ENCODE peak calls at places on chromosomes 1 and 21, in six cellular contexts. D is NCI-H510A treated with DMSO at 0.1 percent for 48 hours; N is T-helper 17 cell; V is GM23248; M is HuH-7; J is stimulated activated CD8-positive, alpha-beta memory T cell treated with anti-CD3 and anti-CD28 coated beads, Interleukin-4, amount 100 ng/mL, for 1 hour. R is an unnamed sample.

GRCh38 chr1:118185083-118185899 is at the start of gene SPAG17:
- DNase-seq in M (peak), J (no peak), N (no peak), D (peak), V (peak), R (no peak)

GRCh38 chr1:43880604-43881003 is 53.0 kb upstream of the ARTN start:
- DNase-seq in D (no peak), J (no peak), M (no peak), N (no peak), V (no peak), R (no peak)

GRCh38 chr1:202966006-202966904 is 802 bp downstream of the CYB5R1 start:
- DNase-seq in J (no peak), V (peak), D (no peak), M (no peak), N (no peak), R (no peak)

GRCh38 chr1:13462682-13463081 is 51.1 kb downstream of the LRRC38 start:
- DNase-seq in N (no peak), M (no peak), D (no peak), V (peak), J (no peak), R (no peak)

GRCh38 chr1:153404768-153405167 is 11.6 kb upstream of the S100A7A start:
- DNase-seq in M (peak), N (peak), D (no peak), V (peak), J (no peak), R (no peak)

GRCh38 chr1:103496014-103496635 is 29.4 kb upstream of the RNPC3 start:
- DNase-seq in N (no peak), J (no peak), V (peak), D (no peak), M (no peak), R (no peak)

GRCh38 chr1:155392898-155393411 is 72.3 kb downstream of the RUSC1 start:
- DNase-seq in M (no peak), N (no peak), D (no peak), J (no peak), V (no peak), R (no peak)

GRCh38 chr21:40516336-40516735 is 330.6 kb downstream of the DSCAM start:
- DNase-seq in V (no peak), N (no peak), J (no peak), D (no peak), M (no peak), R (no peak)

GRCh38 chr1:56303805-56304204 is 275.6 kb downstream of the PLPP3 start:
- DNase-seq in V (no peak), J (no peak), M (no peak), N (no peak), D (no peak), R (no peak)

GRCh38 chr1:198106007-198106406 is 50.8 kb upstream of the NEK7 start:
- DNase-seq in M (no peak), J (no peak), N (no peak), D (no peak), V (no peak), R (no peak)

GRCh38 chr1:92475029-92475428 is 11.7 kb downstream of the GFI1 start:
- DNase-seq in J (no peak), M (no peak), D (no peak), N (no peak), V (no peak), R (no peak)

GRCh38 chr1:181092056-181092455 is 3.6 kb downstream of the IER5 start:
- DNase-seq in J (no peak), M (no peak), D (no peak), N (no peak), V (no peak), R (no peak)

GRCh38 chr1:151680812-151681211 is 35.8 kb downstream of the CELF3 start:
- DNase-seq in D (no peak), J (no peak), M (no peak), V (peak), N (no peak), R (no peak)

GRCh38 chr1:65224681-65225091 is 76.7 kb downstream of the AK4 start:
- DNase-seq in N (no peak), M (no peak), V (no peak), J (no peak), D (no peak), R (no peak)

GRCh38 chr1:223350361-223350908 is 13.5 kb downstream of the SUSD4 start:
- DNase-seq in D (no peak), V (no peak), J (no peak), M (no peak), N (no peak), R (no peak)

GRCh38 chr1:112614460-112615065 is 4.4 kb downstream of the ST7L start:
- DNase-seq in D (peak), N (no peak), J (no peak), V (peak), M (no peak), R (no peak)

GRCh38 chr1:6757719-6758435 is 27.4 kb upstream of the CAMTA1 start:
- DNase-seq in J (no peak), M (no peak), V (peak), N (no peak), D (no peak), R (no peak)

GRCh38 chr1:85708826-85709222 is 591 bp upstream of the ZNHIT6 start:
- DNase-seq in N (no peak), J (no peak), V (no peak), M (peak), D (no peak), R (no peak)

GRCh38 chr1:6802893-6803292 is 17.6 kb downstream of the CAMTA1 start:
- DNase-seq in J (no peak), V (no peak), N (no peak), D (no peak), M (no peak), R (no peak)

GRCh38 chr1:82090104-82090503 is 289.4 kb downstream of the ADGRL2 start:
- DNase-seq in J (no peak), M (no peak), V (peak), D (no peak), N (no peak), R (no peak)

GRCh38 chr1:204098683-204099082 is 25.8 kb downstream of the SOX13 start:
- DNase-seq in M (no peak), N (no peak), V (no peak), D (no peak), J (no peak), R (no peak)

GRCh38 chr1:155005076-155005971 is 2.7 kb downstream of the ZBTB7B start:
- DNase-seq in J (no peak), V (peak), D (no peak), N (no peak), M (no peak), R (no peak)

GRCh38 chr1:33007190-33008050 is 29.3 kb downstream of the AK2 start:
- DNase-seq in D (peak), M (peak), N (no peak), V (peak), J (no peak), R (no peak)

GRCh38 chr1:230251644-230252191 is 174.4 kb downstream of the PGBD5 start:
- DNase-seq in D (no peak), M (no peak), V (no peak), J (no peak), N (no peak), R (no peak)

GRCh38 chr1:26696645-26697440 is 1.0 kb downstream of the ARID1A start:
- DNase-seq in M (no peak), V (peak), J (peak), N (peak), D (no peak), R (no peak)

GRCh38 chr1:209040351-209040750 is 543.2 kb upstream of the CAMK1G start:
- DNase-seq in D (no peak), V (peak), J (no peak), N (no peak), M (no peak), R (no peak)

GRCh38 chr1:10160173-10160572 is 50.2 kb upstream of the KIF1B start:
- DNase-seq in D (no peak), M (no peak), V (no peak), J (no peak), N (no peak), R (no peak)

GRCh38 chr1:44757420-44757819 is 17.8 kb downstream of the KIF2C start:
- DNase-seq in D (no peak), M (no peak), V (no peak), J (no peak), N (no peak), R (no peak)

GRCh38 chr1:93585059-93585966 is 96.3 kb downstream of the BCAR3 start:
- DNase-seq in N (no peak), M (peak), D (peak), J (no peak), V (peak), R (no peak)

GRCh38 chr1:204472660-204473059 is 21.9 kb downstream of the PIK3C2B start:
- DNase-seq in V (no peak), J (no peak), N (no peak), M (no peak), D (no peak), R (no peak)

GRCh38 chr1:20280399-20280798 is 10.3 kb upstream of the VWA5B1 start:
- DNase-seq in V (no peak), J (no peak), N (no peak), D (no peak), M (no peak), R (peak)

GRCh38 chr1:17635811-17636210 is 96.3 kb downstream of the ARHGEF10L start:
- DNase-seq in N (no peak), V (no peak), M (no peak), J (no peak), D (no peak), R (no peak)

GRCh38 chr1:26418865-26419349 is 8.3 kb downstream of the LIN28A start:
- DNase-seq in V (no peak), N (no peak), J (no peak), D (no peak), M (no peak), R (no peak)

GRCh38 chr1:38454236-38454635 is 405.3 kb downstream of the RRAGC start:
- DNase-seq in D (no peak), M (no peak), N (no peak), J (no peak), V (peak), R (no peak)

R was measured in SK-N-MC.